ENCODE peak calls at places on chromosomes 7 and 10, in five cellular contexts. Q is AG04449, Z is GM12865, M is tibial artery, Y is fibroblast of pulmonary artery. K is an unnamed sample.

GRCh38 chr7:74252893-74253292 is 1.3 kb downstream of the RFC2 start:
- DNase-seq in Q (no peak), Z (peak; percentile 67), M (no peak), Y (no peak), K (no peak)

GRCh38 chr10:36018996-36019395 is 376.9 kb upstream of the FZD8 start:
- DNase-seq in Q (no peak), Z (no peak), M (no peak), Y (no peak), K (no peak)

GRCh38 chr7:7816084-7816483 is 97.7 kb upstream of the RPA3 start:
- DNase-seq in Q (no peak), Z (peak; percentile 85), M (no peak), Y (no peak), K (no peak)

GRCh38 chr10:132397671-132398565 is 918 bp downstream of the PWWP2B start:
- DNase-seq in Q (no peak), Z (peak; percentile 42), M (no peak), Y (peak; percentile 34), K (peak; percentile 69)

GRCh38 chr10:26879744-26880143 is 19.0 kb upstream of the ABI1 start:
- DNase-seq in Q (no peak), Z (no peak), M (no peak), Y (no peak), K (peak; percentile 53)

GRCh38 chr10:125232841-125233240 is 72.5 kb upstream of the CTBP2 start:
- DNase-seq in Q (no peak), Z (no peak), M (no peak), Y (no peak), K (peak; percentile 63)

GRCh38 chr10:122007415-122007814 is 18.5 kb downstream of the TACC2 start:
- DNase-seq in Q (no peak), Z (no peak), M (no peak), Y (no peak), K (no peak)

GRCh38 chr10:90930070-90930837 is 9.4 kb upstream of the ANKRD1 start:
- DNase-seq in Q (peak; percentile 79), Z (no peak), M (no peak), Y (peak; percentile 92), K (peak; percentile 84)

GRCh38 chr7:32023353-32023752 is 46.9 kb downstream of the PDE1C start:
- DNase-seq in Q (no peak), Z (no peak), M (no peak), Y (no peak), K (no peak)

GRCh38 chr10:18402766-18403346 is 248.5 kb downstream of the NSUN6 start:
- DNase-seq in Q (no peak), Z (no peak), M (no peak), Y (no peak), K (no peak)

GRCh38 chr7:55523366-55523765 is 48.9 kb downstream of the VOPP1 start:
- DNase-seq in Q (no peak), Z (no peak), M (no peak), Y (no peak), K (no peak)

DNA sequence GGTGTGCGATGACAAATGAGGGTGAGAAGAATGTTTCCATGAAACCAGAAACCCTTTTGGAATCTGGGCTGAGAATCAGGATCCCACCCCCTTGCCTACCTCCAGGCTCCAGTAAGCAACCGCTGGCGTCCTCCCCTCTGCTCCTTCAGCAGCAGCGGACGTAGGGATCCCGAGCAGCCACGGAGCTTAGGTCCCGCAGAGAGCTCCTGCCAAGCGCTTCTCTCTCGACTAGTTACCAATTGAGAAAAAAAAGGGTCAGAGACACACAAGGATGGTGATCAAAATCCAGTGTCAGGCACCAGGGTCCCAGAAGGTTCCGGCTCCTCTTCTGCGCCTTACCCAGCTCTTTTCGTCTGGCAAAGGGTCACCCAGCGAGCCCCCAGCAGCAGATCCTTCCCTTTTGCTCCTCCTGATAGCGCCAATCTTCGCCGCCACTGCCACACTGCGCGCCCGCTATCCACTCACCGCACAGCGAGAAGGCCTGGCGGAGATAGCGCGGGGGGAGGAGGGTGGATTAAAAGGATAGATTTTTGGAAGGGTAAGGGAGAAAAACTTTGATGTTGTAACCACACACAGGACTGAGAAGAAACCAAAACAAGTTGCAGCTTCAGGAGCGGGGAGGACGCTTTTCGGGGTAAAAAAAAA is 733.4 kb downstream of the ZWINT start:
- DNase-seq in Q (no peak), Z (no peak), M (no peak), Y (no peak), K (no peak)
- H3K4me3 ChIP-seq in Q (no peak overlapping the region), Z (no peak overlapping the region), M (no peak overlapping the region), Y (no peak overlapping the region), K (no peak overlapping the region)

GRCh38 chr10:11437391-11438241 is 173.8 kb downstream of the USP6NL start:
- DNase-seq in Q (no peak), Z (no peak), M (no peak), Y (no peak), K (no peak)

GRCh38 chr10:11439523-11440053 is 171.9 kb downstream of the USP6NL start:
- DNase-seq in Q (no peak), Z (no peak), M (no peak), Y (no peak), K (no peak)

GRCh38 chr10:11441151-11441535 is 170.3 kb downstream of the USP6NL start:
- DNase-seq in Q (no peak), Z (no peak), M (no peak), Y (no peak), K (no peak)

GRCh38 chr10:11442001-11442773 is 169.3 kb downstream of the USP6NL start:
- DNase-seq in Q (no peak), Z (no peak), M (no peak), Y (no peak), K (no peak)

GRCh38 chr10:11440250-11441150 is 170.9 kb downstream of the USP6NL start:
- DNase-seq in Q (no peak), Z (peak; percentile 26), M (no peak), Y (no peak), K (no peak)
- H3K4me3 ChIP-seq in Q (no peak overlapping the region), Z (peak overlapping the region; percentile 18), M (no peak overlapping the region), Y (no peak overlapping the region), K (no peak overlapping the region)

GRCh38 chr7:98284335-98285036 is 3.0 kb downstream of the BRI3 start:
- DNase-seq in Q (peak; percentile 46), Z (no peak), M (peak; percentile 95), Y (peak; percentile 69), K (peak; percentile 78)

GRCh38 chr7:98283887-98284222 is 2.4 kb downstream of the BRI3 start:
- DNase-seq in Q (no peak), Z (no peak), M (no peak), Y (no peak), K (no peak)

GRCh38 chr7:98286093-98286525 is 4.6 kb downstream of the BRI3 start:
- DNase-seq in Q (no peak), Z (no peak), M (peak; percentile 91), Y (peak; percentile 52), K (peak; percentile 90)

GRCh38 chr7:98286701-98287485 is 5.4 kb downstream of the BRI3 start:
- DNase-seq in Q (no peak), Z (no peak), M (no peak), Y (no peak), K (no peak)

GRCh38 chr7:98285132-98286092 is 3.9 kb downstream of the BRI3 start:
- DNase-seq in Q (no peak), Z (no peak), M (no peak), Y (no peak), K (no peak)
- H3K4me3 ChIP-seq in Q (peak overlapping the region; percentile 3), Z (no peak overlapping the region), M (peak overlapping the region; percentile 75), Y (peak overlapping the region; percentile 95), K (peak overlapping the region; percentile 97)

DNA sequence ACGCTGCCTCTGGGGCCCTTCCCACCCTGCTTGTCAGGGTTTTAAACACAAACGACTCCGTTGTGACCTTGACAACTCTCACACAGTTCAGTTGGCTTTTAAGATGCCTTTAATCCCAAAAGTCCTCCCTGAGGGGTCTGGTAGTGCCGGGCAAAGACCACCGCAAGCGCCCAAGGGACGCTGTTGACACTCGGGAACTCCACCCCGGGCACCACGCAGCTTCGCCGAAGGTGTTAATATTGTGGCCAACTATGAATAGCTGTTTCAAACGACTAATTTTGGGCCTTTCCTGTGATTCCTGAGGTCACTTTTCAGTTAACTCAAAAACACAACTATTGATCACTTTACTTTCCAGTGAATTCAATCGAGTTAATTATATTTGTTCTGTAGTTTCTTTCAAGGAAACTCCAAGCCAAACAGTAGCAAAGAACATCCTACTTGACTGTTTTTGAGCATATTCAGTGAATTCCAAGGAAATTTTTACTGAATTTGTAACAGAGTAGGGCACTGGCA is 958 bp upstream of the ESYT2 start:
- DNase-seq in Q (no peak), Z (no peak), M (no peak), Y (no peak), K (no peak)
- H3K4me3 ChIP-seq in Q (peak overlapping the region; percentile 88), Z (peak overlapping the region; percentile 76), M (peak overlapping the region; percentile 82), Y (peak overlapping the region; percentile 78), K (peak overlapping the region; percentile 71)

GRCh38 chr7:486216-486743 is 33.4 kb downstream of the PDGFA start:
- DNase-seq in Q (no peak), Z (no peak), M (peak; percentile 31), Y (no peak), K (no peak)
- H3K4me3 ChIP-seq in Q (no peak overlapping the region), Z (no peak overlapping the region), M (no peak overlapping the region), Y (no peak overlapping the region), K (no peak overlapping the region)